ENCODE peak calls at places on chromosomes 11 and 22, in five cellular contexts. D is NAMALWA, H is T-cell, Q is HFF-Myc, S is ELR. V is an unnamed sample.

GRCh38 chr11:34791725-34792124 is 124.5 kb downstream of the APIP start:
- DNase-seq in D (no peak), H (no peak), Q (no peak), S (no peak), V (peak; percentile 6)

GRCh38 chr11:11976476-11977187 is 31.8 kb downstream of the DKK3 start:
- DNase-seq in D (no peak), H (no peak), Q (no peak), S (peak; percentile 24), V (no peak)

GRCh38 chr11:96664108-96664507 is 274.3 kb downstream of the JRKL start:
- DNase-seq in D (no peak), H (no peak), Q (no peak), S (no peak), V (no peak)

GRCh38 chr11:12770435-12770834 is 96.2 kb downstream of the TEAD1 start:
- DNase-seq in D (no peak), H (no peak), Q (no peak), S (no peak), V (no peak)

GRCh38 chr22:35900483-35901168 is 128.0 kb downstream of the RBFOX2 start:
- DNase-seq in D (no peak), H (no peak), Q (no peak), S (peak; percentile 73), V (no peak)

GRCh38 chr11:118417801-118418200 is 16.4 kb downstream of the ATP5MG start:
- DNase-seq in D (no peak), H (no peak), Q (no peak), S (peak; percentile 37), V (no peak)

GRCh38 chr11:9160166-9160565 is 68.8 kb upstream of the SCUBE2 start:
- DNase-seq in D (no peak), H (no peak), Q (no peak), S (peak; percentile 59), V (no peak)

GRCh38 chr11:76237041-76237649 is 30.8 kb upstream of the WNT11 start:
- DNase-seq in D (no peak), H (no peak), Q (no peak), S (peak; percentile 15), V (no peak)

GRCh38 chr22:19766235-19766505 is 5.6 kb downstream of the TBX1 start:
- DNase-seq in D (no peak), H (no peak), Q (no peak), S (no peak), V (no peak)

GRCh38 chr11:116461789-116462188 is 311.0 kb downstream of the BUD13 start:
- DNase-seq in D (no peak), H (no peak), Q (no peak), S (peak; percentile 13), V (no peak)

GRCh38 chr11:44818110-44818509 is 91.3 kb downstream of the TSPAN18 start:
- DNase-seq in D (no peak), H (no peak), Q (no peak), S (no peak), V (no peak)

GRCh38 chr11:20102393-20102792 is 57.9 kb downstream of the DBX1 start:
- DNase-seq in D (no peak), H (no peak), Q (no peak), S (no peak), V (no peak)

GRCh38 chr11:2325123-2325522 is 23.3 kb downstream of the TSPAN32 start:
- DNase-seq in D (no peak), H (no peak), Q (no peak), S (no peak), V (no peak)

GRCh38 chr22:29325356-29325755 is 9.9 kb upstream of the RASL10A start:
- DNase-seq in D (no peak), H (no peak), Q (no peak), S (no peak), V (no peak)

GRCh38 chr22:17781319-17782031 is 7.2 kb upstream of the BID start:
- DNase-seq in D (peak; percentile 63), H (peak; percentile 57), Q (no peak), S (peak; percentile 81), V (peak; percentile 84)

GRCh38 chr22:28017859-28018258 is 98.8 kb upstream of the PITPNB start:
- DNase-seq in D (no peak), H (no peak), Q (no peak), S (no peak), V (no peak)

GRCh38 chr11:125514336-125515101 is 18.5 kb upstream of the FEZ1 start:
- DNase-seq in D (peak; percentile 80), H (peak; percentile 75), Q (no peak), S (peak; percentile 46), V (peak; percentile 89)

GRCh38 chr11:73205666-73206343 is 12.3 kb upstream of the P2RY2 start:
- DNase-seq in D (no peak), H (no peak), Q (no peak), S (no peak), V (no peak)

GRCh38 chr22:22995166-22995565 is 75.2 kb upstream of the GNAZ start:
- DNase-seq in D (peak; percentile 46), H (no peak), Q (no peak), S (no peak), V (no peak)

GRCh38 chr11:31656051-31656450 is 146.5 kb downstream of the ELP4 start:
- DNase-seq in D (no peak), H (no peak), Q (no peak), S (peak; percentile 38), V (no peak)

GRCh38 chr11:66268953-66269906 is 791 bp downstream of the RAB1B start:
- DNase-seq in D (peak; percentile 57), H (no peak), Q (peak; percentile 30), S (peak; percentile 64), V (peak; percentile 34)

GRCh38 chr22:33919591-33920501 is at the start of gene LARGE1:
- DNase-seq in D (peak; percentile 45), H (no peak), Q (no peak), S (no peak), V (peak; percentile 76)

GRCh38 chr11:123454060-123454651 is 24.1 kb downstream of the GRAMD1B start:
- DNase-seq in D (no peak), H (peak; percentile 44), Q (no peak), S (peak; percentile 91), V (peak; percentile 40)

GRCh38 chr11:2466069-2466801 is 21.4 kb downstream of the KCNQ1 start:
- DNase-seq in D (no peak), H (no peak), Q (no peak), S (no peak), V (no peak)

GRCh38 chr11:78714539-78714938 is 139.9 kb upstream of the NARS2 start:
- DNase-seq in D (no peak), H (no peak), Q (no peak), S (no peak), V (no peak)

GRCh38 chr11:7516488-7516887 is 2.7 kb downstream of the PPFIBP2 start:
- DNase-seq in D (peak; percentile 88), H (peak; percentile 23), Q (no peak), S (no peak), V (no peak)

GRCh38 chr11:57800444-57801184 is 39.0 kb downstream of the CTNND1 start:
- DNase-seq in D (peak; percentile 79), H (no peak), Q (peak; percentile 62), S (peak; percentile 78), V (peak; percentile 74)

GRCh38 chr11:69655479-69656394 is 14.8 kb downstream of the CCND1 start:
- DNase-seq in D (no peak), H (no peak), Q (no peak), S (peak; percentile 51), V (no peak)

GRCh38 chr22:35191412-35191811 is 65.9 kb upstream of the HMGXB4 start:
- DNase-seq in D (no peak), H (no peak), Q (peak; percentile 36), S (peak; percentile 63), V (no peak)

GRCh38 chr11:78000193-78000592 is 5.7 kb upstream of the INTS4 start:
- DNase-seq in D (peak; percentile 79), H (peak; percentile 19), Q (peak; percentile 30), S (peak; percentile 81), V (peak; percentile 71)

GRCh38 chr22:47196881-47197701 is 434.6 kb downstream of the TBC1D22A start:
- DNase-seq in D (no peak), H (no peak), Q (no peak), S (no peak), V (no peak)

V was measured in GM12865.